ENCODE peak calls at places on chromosomes 5 and 9, in ten cellular contexts. One of them, this sample, is unnamed.

GRCh38 chr5:178576591-178577351 is 13.4 kb downstream of the COL23A1 start:
- DNase-seq in CD4-positive, CD25-positive, alpha-beta regulatory T cell: no peak
- DNase-seq in HT1080: no peak
- DNase-seq in cardiac fibroblast: no peak
- DNase-seq in GM06990: no peak
- DNase-seq in ovary: no peak
- DNase-seq in stimulated activated CD4-positive, alpha-beta T cell treated with anti-CD3 and anti-CD28 coated beads, Interleukin-1b, Interleukin-23, amount 100 ng/mL, for 4 hours: no peak
- DNase-seq in frontal cortex: no peak
- DNase-seq in CD8-positive, alpha-beta T cell: no peak
- DNase-seq in A172: no peak
- DNase-seq in this sample: no peak

GRCh38 chr9:4238522-4238921 is 61.3 kb downstream of the GLIS3 start:
- DNase-seq in CD4-positive, CD25-positive, alpha-beta regulatory T cell: no peak
- DNase-seq in HT1080: peak
- DNase-seq in cardiac fibroblast: peak
- DNase-seq in GM06990: no peak
- DNase-seq in ovary: no peak
- DNase-seq in stimulated activated CD4-positive, alpha-beta T cell treated with anti-CD3 and anti-CD28 coated beads, Interleukin-1b, Interleukin-23, amount 100 ng/mL, for 4 hours: no peak
- DNase-seq in frontal cortex: no peak
- DNase-seq in CD8-positive, alpha-beta T cell: no peak
- DNase-seq in A172: peak
- DNase-seq in this sample: no peak

GRCh38 chr5:127686424-127686823 is 16.8 kb upstream of the CCDC192 start:
- DNase-seq in CD4-positive, CD25-positive, alpha-beta regulatory T cell: no peak
- DNase-seq in HT1080: no peak
- DNase-seq in cardiac fibroblast: no peak
- DNase-seq in GM06990: no peak
- DNase-seq in ovary: no peak
- DNase-seq in stimulated activated CD4-positive, alpha-beta T cell treated with anti-CD3 and anti-CD28 coated beads, Interleukin-1b, Interleukin-23, amount 100 ng/mL, for 4 hours: no peak
- DNase-seq in frontal cortex: no peak
- DNase-seq in CD8-positive, alpha-beta T cell: no peak
- DNase-seq in A172: no peak
- DNase-seq in this sample: no peak

GRCh38 chr5:43042176-43042625 is 2.1 kb upstream of the ANXA2R start:
- DNase-seq in CD4-positive, CD25-positive, alpha-beta regulatory T cell: peak
- DNase-seq in HT1080: peak
- DNase-seq in cardiac fibroblast: peak
- DNase-seq in GM06990: peak
- DNase-seq in ovary: peak
- DNase-seq in stimulated activated CD4-positive, alpha-beta T cell treated with anti-CD3 and anti-CD28 coated beads, Interleukin-1b, Interleukin-23, amount 100 ng/mL, for 4 hours: peak
- DNase-seq in frontal cortex: peak
- DNase-seq in CD8-positive, alpha-beta T cell: peak
- DNase-seq in A172: peak
- DNase-seq in this sample: peak

GRCh38 chr5:80372780-80373179 is 35.1 kb upstream of the ZFYVE16 start:
- DNase-seq in CD4-positive, CD25-positive, alpha-beta regulatory T cell: no peak
- DNase-seq in HT1080: no peak
- DNase-seq in cardiac fibroblast: no peak
- DNase-seq in GM06990: no peak
- DNase-seq in ovary: no peak
- DNase-seq in stimulated activated CD4-positive, alpha-beta T cell treated with anti-CD3 and anti-CD28 coated beads, Interleukin-1b, Interleukin-23, amount 100 ng/mL, for 4 hours: no peak
- DNase-seq in frontal cortex: peak
- DNase-seq in CD8-positive, alpha-beta T cell: no peak
- DNase-seq in A172: no peak
- DNase-seq in this sample: no peak

GRCh38 chr5:43422143-43422542 is 10.0 kb upstream of the CCL28 start:
- DNase-seq in CD4-positive, CD25-positive, alpha-beta regulatory T cell: no peak
- DNase-seq in HT1080: peak
- DNase-seq in cardiac fibroblast: peak
- DNase-seq in GM06990: no peak
- DNase-seq in ovary: no peak
- DNase-seq in stimulated activated CD4-positive, alpha-beta T cell treated with anti-CD3 and anti-CD28 coated beads, Interleukin-1b, Interleukin-23, amount 100 ng/mL, for 4 hours: no peak
- DNase-seq in frontal cortex: no peak
- DNase-seq in CD8-positive, alpha-beta T cell: no peak
- DNase-seq in A172: peak
- DNase-seq in this sample: no peak

GRCh38 chr5:78501411-78502338 is 141.3 kb downstream of the SCAMP1 start:
- DNase-seq in CD4-positive, CD25-positive, alpha-beta regulatory T cell: no peak
- DNase-seq in HT1080: no peak
- DNase-seq in cardiac fibroblast: peak
- DNase-seq in GM06990: no peak
- DNase-seq in ovary: no peak
- DNase-seq in stimulated activated CD4-positive, alpha-beta T cell treated with anti-CD3 and anti-CD28 coated beads, Interleukin-1b, Interleukin-23, amount 100 ng/mL, for 4 hours: no peak
- DNase-seq in frontal cortex: no peak
- DNase-seq in CD8-positive, alpha-beta T cell: no peak
- DNase-seq in A172: peak
- DNase-seq in this sample: no peak

GRCh38 chr5:140329739-140330481 is 16.5 kb downstream of the HBEGF start:
- DNase-seq in CD4-positive, CD25-positive, alpha-beta regulatory T cell: no peak
- DNase-seq in HT1080: no peak
- DNase-seq in cardiac fibroblast: no peak
- DNase-seq in GM06990: no peak
- DNase-seq in ovary: no peak
- DNase-seq in stimulated activated CD4-positive, alpha-beta T cell treated with anti-CD3 and anti-CD28 coated beads, Interleukin-1b, Interleukin-23, amount 100 ng/mL, for 4 hours: no peak
- DNase-seq in frontal cortex: no peak
- DNase-seq in CD8-positive, alpha-beta T cell: no peak
- DNase-seq in A172: no peak
- DNase-seq in this sample: no peak

GRCh38 chr9:76537150-76537646 is 78.2 kb downstream of the GCNT1 start:
- DNase-seq in CD4-positive, CD25-positive, alpha-beta regulatory T cell: no peak
- DNase-seq in HT1080: no peak
- DNase-seq in cardiac fibroblast: no peak
- DNase-seq in GM06990: no peak
- DNase-seq in ovary: no peak
- DNase-seq in stimulated activated CD4-positive, alpha-beta T cell treated with anti-CD3 and anti-CD28 coated beads, Interleukin-1b, Interleukin-23, amount 100 ng/mL, for 4 hours: no peak
- DNase-seq in frontal cortex: no peak
- DNase-seq in CD8-positive, alpha-beta T cell: no peak
- DNase-seq in A172: no peak
- DNase-seq in this sample: no peak

GRCh38 chr9:37650299-37650872 is 368 bp upstream of the FRMPD1 start:
- DNase-seq in CD4-positive, CD25-positive, alpha-beta regulatory T cell: no peak
- DNase-seq in HT1080: no peak
- DNase-seq in cardiac fibroblast: no peak
- DNase-seq in GM06990: no peak
- DNase-seq in ovary: no peak
- DNase-seq in stimulated activated CD4-positive, alpha-beta T cell treated with anti-CD3 and anti-CD28 coated beads, Interleukin-1b, Interleukin-23, amount 100 ng/mL, for 4 hours: no peak
- DNase-seq in frontal cortex: no peak
- DNase-seq in CD8-positive, alpha-beta T cell: no peak
- DNase-seq in A172: no peak
- DNase-seq in this sample: no peak

GRCh38 chr5:141906517-141906916 is 17.2 kb upstream of the DELE1 start:
- DNase-seq in CD4-positive, CD25-positive, alpha-beta regulatory T cell: no peak
- DNase-seq in HT1080: no peak
- DNase-seq in cardiac fibroblast: no peak
- DNase-seq in GM06990: no peak
- DNase-seq in ovary: no peak
- DNase-seq in stimulated activated CD4-positive, alpha-beta T cell treated with anti-CD3 and anti-CD28 coated beads, Interleukin-1b, Interleukin-23, amount 100 ng/mL, for 4 hours: no peak
- DNase-seq in frontal cortex: no peak
- DNase-seq in CD8-positive, alpha-beta T cell: no peak
- DNase-seq in A172: no peak
- DNase-seq in this sample: no peak

GRCh38 chr9:5892456-5893133 is 1.9 kb downstream of the MLANA start:
- DNase-seq in CD4-positive, CD25-positive, alpha-beta regulatory T cell: no peak
- DNase-seq in HT1080: no peak
- DNase-seq in cardiac fibroblast: no peak
- DNase-seq in GM06990: no peak
- DNase-seq in ovary: no peak
- DNase-seq in stimulated activated CD4-positive, alpha-beta T cell treated with anti-CD3 and anti-CD28 coated beads, Interleukin-1b, Interleukin-23, amount 100 ng/mL, for 4 hours: no peak
- DNase-seq in frontal cortex: no peak
- DNase-seq in CD8-positive, alpha-beta T cell: no peak
- DNase-seq in A172: no peak
- DNase-seq in this sample: no peak

GRCh38 chr5:58274199-58274598 is 185.7 kb downstream of the PLK2 start:
- DNase-seq in CD4-positive, CD25-positive, alpha-beta regulatory T cell: no peak
- DNase-seq in HT1080: peak
- DNase-seq in cardiac fibroblast: peak
- DNase-seq in GM06990: no peak
- DNase-seq in ovary: no peak
- DNase-seq in stimulated activated CD4-positive, alpha-beta T cell treated with anti-CD3 and anti-CD28 coated beads, Interleukin-1b, Interleukin-23, amount 100 ng/mL, for 4 hours: no peak
- DNase-seq in frontal cortex: no peak
- DNase-seq in CD8-positive, alpha-beta T cell: no peak
- DNase-seq in A172: no peak
- DNase-seq in this sample: no peak

GRCh38 chr9:127589955-127590370 is 22.1 kb upstream of the STXBP1 start:
- DNase-seq in CD4-positive, CD25-positive, alpha-beta regulatory T cell: no peak
- DNase-seq in HT1080: peak
- DNase-seq in cardiac fibroblast: peak
- DNase-seq in GM06990: no peak
- DNase-seq in ovary: peak
- DNase-seq in stimulated activated CD4-positive, alpha-beta T cell treated with anti-CD3 and anti-CD28 coated beads, Interleukin-1b, Interleukin-23, amount 100 ng/mL, for 4 hours: no peak
- DNase-seq in frontal cortex: no peak
- DNase-seq in CD8-positive, alpha-beta T cell: no peak
- DNase-seq in A172: peak
- DNase-seq in this sample: no peak

GRCh38 chr5:1762121-1762877 is 37.3 kb downstream of the MRPL36 start:
- DNase-seq in CD4-positive, CD25-positive, alpha-beta regulatory T cell: no peak
- DNase-seq in HT1080: no peak
- DNase-seq in cardiac fibroblast: no peak
- DNase-seq in GM06990: no peak
- DNase-seq in ovary: no peak
- DNase-seq in stimulated activated CD4-positive, alpha-beta T cell treated with anti-CD3 and anti-CD28 coated beads, Interleukin-1b, Interleukin-23, amount 100 ng/mL, for 4 hours: no peak
- DNase-seq in frontal cortex: no peak
- DNase-seq in CD8-positive, alpha-beta T cell: no peak
- DNase-seq in A172: no peak
- DNase-seq in this sample: no peak

This sample was measured in NK-92 treated with Interleukin-12 subunit alpha and Interleukin-12 subunit beta, amount 100 ng/mL, for 24 hours.